ENCODE peak calls at places on chromosomes 12 and 14, in ten cellular contexts. Z, W, L, E, F, O, J, H, D and R are unnamed samples.
A peak's percentile ranks its signal among the peaks of the same experiment; 100 is the strongest.

GRCh38 chr12:120015313-120015712 is 26.3 kb downstream of the BICDL1 start:
- DNase-seq in Z (no peak), W (no peak), L (no peak), E (no peak), F (no peak), O (no peak), J (no peak), H (peak; percentile 35), D (no peak), R (no peak)

GRCh38 chr14:104503691-104504090 is 75.9 kb upstream of the C14orf180 start:
- DNase-seq in Z (no peak), W (no peak), L (no peak), E (no peak), F (no peak), O (peak; percentile 7), J (no peak), H (no peak), D (no peak), R (no peak)

GRCh38 chr12:70178038-70178437 is 65.2 kb upstream of the CNOT2 start:
- DNase-seq in Z (no peak), W (no peak), L (no peak), E (no peak), F (no peak), O (no peak), J (no peak), H (no peak), D (no peak), R (no peak)

GRCh38 chr12:28622416-28622815 is 432.2 kb downstream of the CCDC91 start:
- DNase-seq in Z (no peak), W (no peak), L (peak; percentile 68), E (no peak), F (no peak), O (no peak), J (no peak), H (no peak), D (no peak), R (no peak)

GRCh38 chr12:111338096-111338495 is 30.8 kb downstream of the PHETA1 start:
- DNase-seq in Z (no peak), W (no peak), L (no peak), E (no peak), F (no peak), O (no peak), J (no peak), H (no peak), D (no peak), R (no peak)

GRCh38 chr12:59304077-59304721 is 291.6 kb upstream of the SLC16A7 start:
- DNase-seq in Z (no peak), W (no peak), L (no peak), E (no peak), F (no peak), O (no peak), J (no peak), H (no peak), D (no peak), R (no peak)

GRCh38 chr12:31201382-31201781 is 124.6 kb downstream of the SINHCAF start:
- DNase-seq in Z (no peak), W (peak; percentile 19), L (no peak), E (no peak), F (no peak), O (no peak), J (no peak), H (no peak), D (no peak), R (no peak)

GRCh38 chr12:131682511-131682895 is 28.4 kb upstream of the SFSWAP start:
- DNase-seq in Z (no peak), W (no peak), L (no peak), E (no peak), F (no peak), O (no peak), J (no peak), H (no peak), D (no peak), R (no peak)

GRCh38 chr12:59381106-59381505 is 214.7 kb upstream of the SLC16A7 start:
- DNase-seq in Z (no peak), W (no peak), L (no peak), E (no peak), F (no peak), O (no peak), J (no peak), H (no peak), D (no peak), R (no peak)

GRCh38 chr14:58488550-58488949 is 61.0 kb downstream of the KIAA0586 start:
- DNase-seq in Z (no peak), W (peak; percentile 60), L (peak; percentile 57), E (no peak), F (peak; percentile 5), O (peak; percentile 26), J (no peak), H (no peak), D (no peak), R (no peak)

GRCh38 chr14:73998736-73999135 is 20.4 kb downstream of the ENTPD5 start:
- DNase-seq in Z (no peak), W (no peak), L (no peak), E (no peak), F (no peak), O (no peak), J (no peak), H (no peak), D (no peak), R (no peak)

GRCh38 chr12:65532744-65533143 is 254.3 kb downstream of the MSRB3 start:
- DNase-seq in Z (no peak), W (no peak), L (peak; percentile 96), E (no peak), F (no peak), O (no peak), J (no peak), H (no peak), D (no peak), R (no peak)